ENCODE peak calls at places on chromosome 12, in ten cellular contexts. R is upper lobe of right lung, B is bronchial epithelial cell, Q is sigmoid colon, Z is transverse colon, I is left ventricle myocardium inferior, D is GM23338, J is astrocyte, M is uterus, F is cardiac muscle cell. H is an unnamed sample. For H3K27me3, the result is how much of the 10 kb centered on the place peaks cover.

GRCh38 chr12:4302881-4303280 is 18.1 kb upstream of the TIGAR start:
- DNase-seq in F (no peak), D (no peak), B (no peak), Z (no peak), I (no peak), R (no peak), Q (no peak), J (no peak), M (no peak), H (no peak)

GRCh38 chr12:109525279-109525585 is 47.8 kb downstream of the UBE3B start:
- DNase-seq in J (no peak), Q (no peak), R (no peak), B (no peak), D (no peak), F (no peak), M (no peak), Z (no peak), I (no peak), H (no peak)

GRCh38 chr12:24948816-24949722 is at the start of gene BCAT1:
- DNase-seq in D (peak), M (peak), R (peak), I (peak), F (peak), Z (peak), B (no peak), Q (peak), J (peak), H (no peak)

GRCh38 chr12:60052483-60052882 is 456.7 kb downstream of the SLC16A7 start:
- DNase-seq in D (no peak), J (peak), Z (no peak), I (no peak), B (peak), R (no peak), Q (no peak), M (no peak), F (no peak), H (no peak)

GRCh38 chr12:99110866-99111265 is 465.8 kb downstream of the APAF1 start:
- DNase-seq in B (no peak), Z (no peak), D (no peak), I (no peak), R (no peak), F (no peak), M (no peak), J (no peak), Q (no peak), H (no peak)

GRCh38 chr12:50733720-50734119 is 30.2 kb upstream of the ATF1 start:
- DNase-seq in I (no peak), F (no peak), Q (no peak), B (no peak), Z (no peak), M (no peak), R (no peak), J (no peak), D (no peak), H (no peak)

GRCh38 chr12:117343296-117343695 is 18.1 kb downstream of the NOS1 start:
- DNase-seq in D (no peak), Q (no peak), M (no peak), F (no peak), Z (no peak), J (no peak), B (no peak), I (no peak), R (no peak), H (no peak)

GRCh38 chr12:100101000-100101399 is 41.7 kb downstream of the BLTP3B start:
- DNase-seq in Z (no peak), D (no peak), F (no peak), B (peak), Q (no peak), I (no peak), J (no peak), R (no peak), M (no peak), H (no peak)

GRCh38 chr12:19959353-19959752 is 409.0 kb upstream of the PDE3A start:
- DNase-seq in Z (no peak), I (no peak), D (no peak), R (no peak), Q (no peak), B (no peak), M (no peak), J (no peak), F (no peak), H (no peak)

GRCh38 chr12:106976013-106976658 is 10.8 kb downstream of the MTERF2 start:
- DNase-seq in D (no peak), F (peak), Q (no peak), B (peak), R (no peak), M (no peak), Z (no peak), I (no peak), J (peak), H (no peak)

GRCh38 chr12:106358410-106359241 is 1.1 kb downstream of the POLR3B start:
- DNase-seq in Z (peak), Q (no peak), J (peak), D (no peak), F (peak), B (peak), R (peak), M (no peak), I (no peak), H (no peak)

GRCh38 chr12:45464699-45465098 is 248.8 kb downstream of the ANO6 start:
- DNase-seq in Z (no peak), B (no peak), F (peak), J (no peak), I (no peak), D (peak), R (no peak), M (no peak), Q (no peak), H (no peak)

GRCh38 chr12:8676651-8677050 is 14.0 kb upstream of the MFAP5 start:
- DNase-seq in F (no peak), I (no peak), J (no peak), B (peak), Q (no peak), D (no peak), M (no peak), R (no peak), Z (no peak), H (no peak)

GRCh38 chr12:46547421-46548340 is 175.1 kb upstream of the SLC38A2 start:
- DNase-seq in I (no peak), J (no peak), F (no peak), Q (no peak), B (peak), D (no peak), R (no peak), M (no peak), Z (no peak), H (no peak)

DNA sequence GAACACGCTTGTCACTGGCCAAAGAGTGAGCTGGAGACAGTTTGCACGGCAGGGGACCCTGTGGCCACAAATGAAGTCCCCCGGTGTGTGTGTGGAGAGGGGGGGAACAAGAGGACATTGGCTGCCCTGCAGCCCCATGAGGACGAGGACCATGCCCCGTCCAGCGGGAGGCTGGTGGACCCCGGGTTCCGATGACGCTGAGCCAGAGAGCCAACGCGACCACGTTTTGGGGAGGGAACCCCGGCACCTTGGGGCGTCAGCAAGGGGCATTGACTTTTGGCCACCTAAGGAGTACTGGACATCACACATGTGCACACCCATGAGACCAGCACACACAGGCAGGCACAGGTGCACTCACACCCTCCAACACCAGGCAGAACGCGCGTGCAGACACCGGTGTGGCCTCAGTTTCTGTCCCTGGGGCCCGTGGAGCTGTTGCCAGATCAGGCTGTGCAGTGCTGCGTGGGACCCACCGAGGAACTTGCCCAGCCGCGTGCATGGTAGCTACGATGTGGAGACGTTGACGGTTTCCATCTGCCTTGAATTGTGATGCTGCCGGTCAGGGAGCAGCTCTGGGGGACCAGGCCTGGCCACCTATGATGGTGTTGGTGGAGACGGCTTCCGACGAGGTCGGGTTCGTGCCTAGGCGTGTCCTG is 26.5 kb downstream of the NOC4L start:
- DNase-seq in I (peak), F (no peak), Q (no peak), R (peak), D (no peak), B (no peak), Z (no peak), M (no peak), J (no peak), H (no peak)
- H3K27me3 ChIP-seq in I (half or more), F (under half), Q (half or more), R (half or more), D (under half), B (under half), Z (under half), M (under half), J (under half), H (under half)

GRCh38 chr12:38543151-38543550 is 226.6 kb downstream of the ALG10B start:
- DNase-seq in I (no peak), R (peak), Z (no peak), F (no peak), B (peak), D (peak), Q (no peak), J (no peak), M (no peak), H (no peak)

GRCh38 chr12:38541849-38542248 is 225.3 kb downstream of the ALG10B start:
- DNase-seq in B (no peak), J (no peak), I (no peak), Q (no peak), M (no peak), Z (no peak), F (no peak), D (no peak), R (no peak), H (no peak)

GRCh38 chr12:38540156-38540555 is 223.6 kb downstream of the ALG10B start:
- DNase-seq in B (no peak), M (no peak), J (no peak), D (no peak), Z (no peak), I (no peak), R (no peak), F (no peak), Q (no peak), H (no peak)

GRCh38 chr12:38547586-38547985 is 231.0 kb downstream of the ALG10B start:
- DNase-seq in F (no peak), B (peak), I (no peak), D (no peak), Z (no peak), Q (no peak), R (no peak), J (no peak), M (no peak), H (no peak)

GRCh38 chr12:38544357-38545066 is 227.9 kb downstream of the ALG10B start:
- DNase-seq in I (no peak), D (peak), J (no peak), F (no peak), Z (no peak), R (no peak), B (no peak), M (no peak), Q (no peak), H (no peak)
- TF ChIP-seq CTCF in I (no peak), D (peak), J (no peak), F (no peak), Z (no peak), R (no peak), B (peak), M (no peak), Q (no peak), H (no peak)

DNA sequence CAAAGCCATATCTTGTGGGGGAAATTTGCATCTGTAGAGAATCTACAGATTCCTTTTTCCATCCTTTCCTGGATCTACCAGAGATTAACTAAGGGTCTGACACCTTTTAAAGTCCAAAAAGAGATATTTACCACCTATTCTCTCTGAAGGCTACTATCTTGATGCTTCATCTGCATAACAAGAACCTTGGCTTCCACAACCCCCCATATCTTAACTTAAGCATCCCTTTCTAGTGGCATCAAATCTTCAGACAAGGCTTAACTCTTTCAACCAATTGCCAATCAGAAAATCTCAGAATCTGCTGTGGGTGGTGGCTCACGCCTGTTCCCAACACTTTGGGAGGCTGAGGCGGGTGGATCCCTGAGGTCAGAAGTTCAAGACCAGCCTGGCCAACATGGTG is 74.3 kb upstream of the FICD start:
- DNase-seq in F (no peak), R (no peak), I (no peak), D (peak), J (no peak), Z (no peak), B (no peak), Q (no peak), M (no peak), H (no peak)
- H3K27me3 ChIP-seq in F (under half), R (under half), I (under half), D (under half), J (under half), Z (under half), B (under half), Q (under half), M (under half), H (under half)

DNA sequence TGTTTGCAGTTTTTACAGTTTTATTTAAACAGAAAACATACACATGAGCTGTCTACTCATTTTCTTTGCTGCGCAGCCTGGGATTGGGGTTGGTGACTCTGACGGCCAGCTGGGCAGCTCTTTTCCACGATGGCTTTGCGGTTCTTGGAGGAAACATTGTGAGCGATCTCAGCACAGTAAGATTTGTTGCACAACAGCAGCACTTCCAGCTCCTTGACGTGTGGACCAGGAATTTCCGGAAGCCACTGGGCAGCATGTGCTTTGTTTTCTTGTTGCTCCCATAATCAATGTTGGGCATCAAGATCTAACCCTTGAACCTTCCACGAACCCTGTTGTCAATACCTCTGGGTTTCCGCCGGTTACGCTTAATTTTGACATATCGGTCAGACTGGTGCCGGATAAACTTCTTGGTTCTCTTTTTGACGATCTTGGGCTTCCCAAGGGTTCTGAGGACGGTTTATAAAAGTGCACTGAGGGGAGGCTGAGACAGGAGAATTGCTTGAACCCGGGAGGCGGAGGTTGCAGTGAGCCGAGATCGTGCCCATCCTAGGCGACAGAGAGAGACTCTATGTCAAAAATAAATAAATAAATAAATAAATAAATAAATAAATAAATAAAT is 21.8 kb downstream of the FKBP11 start:
- DNase-seq in Z (no peak), F (peak), M (no peak), I (no peak), B (no peak), J (no peak), Q (no peak), D (no peak), R (peak), H (no peak)
- TF ChIP-seq CTCF in Z (no peak), F (no peak), M (no peak), I (no peak), B (no peak), J (no peak), Q (no peak), D (no peak), R (no peak), H (no peak)

GRCh38 chr12:132428872-132429121 is 61.2 kb upstream of the FBRSL1 start:
- DNase-seq in I (no peak), M (no peak), B (peak), F (no peak), Q (no peak), D (no peak), R (no peak), Z (no peak), J (no peak), H (no peak)

GRCh38 chr12:132426349-132427176 is 63.4 kb upstream of the FBRSL1 start:
- DNase-seq in M (no peak), J (no peak), Z (no peak), I (no peak), Q (no peak), R (no peak), D (no peak), F (no peak), B (no peak), H (no peak)

GRCh38 chr12:132427177-132427725 is 62.7 kb upstream of the FBRSL1 start:
- DNase-seq in B (no peak), J (no peak), M (no peak), R (no peak), Q (no peak), F (no peak), Z (no peak), I (no peak), D (no peak), H (no peak)

GRCh38 chr12:132429122-132429931 is 60.6 kb upstream of the FBRSL1 start:
- DNase-seq in D (peak), I (no peak), M (no peak), J (no peak), B (no peak), Z (no peak), R (no peak), Q (no peak), F (peak), H (no peak)

GRCh38 chr12:132427999-132428871 is 61.7 kb upstream of the FBRSL1 start:
- DNase-seq in F (no peak), I (no peak), M (no peak), Z (no peak), R (no peak), Q (no peak), B (no peak), D (no peak), J (no peak), H (no peak)
- H3K27me3 ChIP-seq in F (half or more), I (half or more), M (under half), Z (under half), R (under half), Q (half or more), B (under half), D (half or more), J (under half), H (under half)

DNA sequence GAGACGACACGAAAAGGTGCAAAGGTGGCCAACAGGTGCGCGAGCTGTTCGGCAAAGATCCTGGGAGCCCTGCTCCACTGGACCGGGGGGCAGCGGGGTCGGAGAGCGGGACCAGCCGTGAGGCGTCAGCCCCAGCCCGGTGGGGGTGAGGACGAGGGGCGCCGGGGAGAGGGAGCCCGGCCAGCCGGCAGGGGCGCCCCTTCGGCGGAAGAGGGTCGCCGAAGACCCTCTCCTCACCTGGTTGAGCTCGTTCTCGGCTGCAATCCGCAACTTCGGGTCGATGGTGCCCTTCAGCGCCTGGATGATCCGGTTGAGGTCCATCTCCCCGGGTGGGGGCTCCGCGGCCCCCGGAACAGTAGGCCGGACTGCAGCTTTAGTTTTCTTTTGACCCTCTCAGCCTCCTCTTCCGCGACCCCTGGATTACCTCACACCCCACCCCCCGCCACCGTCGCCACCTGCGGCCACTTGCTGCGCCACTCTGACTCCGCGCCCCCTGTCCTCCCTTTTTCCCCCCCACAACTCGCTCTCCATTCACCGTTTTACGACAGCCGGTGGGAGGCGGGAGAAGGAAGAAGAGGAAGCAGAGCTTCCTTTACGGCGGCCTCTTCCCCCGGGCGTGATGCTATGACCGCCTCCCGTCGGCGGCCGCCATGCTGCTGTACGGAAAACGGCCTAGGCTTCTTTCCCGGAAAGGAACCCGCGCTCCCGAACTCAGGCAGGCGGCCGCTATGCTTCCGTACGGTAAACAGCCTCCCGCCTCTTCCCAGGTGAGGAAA is at the start of gene IPO8:
- DNase-seq in D (peak), J (peak), M (peak), R (peak), F (peak), B (peak), Z (peak), Q (peak), I (peak), H (peak)
- TF ChIP-seq CTCF in D (no peak), J (no peak), M (peak), R (peak), F (peak), B (peak), Z (peak), Q (no peak), I (peak), H (peak)

DNA sequence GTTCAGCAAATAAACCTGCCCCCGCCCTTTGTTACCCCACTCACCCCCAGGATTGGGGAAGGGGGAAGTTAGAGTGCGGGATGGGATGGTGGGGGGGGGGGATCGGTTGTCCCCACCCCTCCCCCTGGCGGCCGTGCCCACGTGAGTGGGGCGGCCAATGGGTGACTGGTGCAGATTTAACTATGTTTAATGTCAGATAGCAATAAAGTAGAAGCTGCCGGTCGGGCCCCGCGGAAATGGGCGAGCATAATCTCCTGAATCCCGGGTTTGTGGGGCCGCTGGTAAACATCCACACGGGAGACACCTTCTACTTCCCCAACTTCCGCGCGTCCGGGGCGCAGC is at the start of gene HOXC12:
- DNase-seq in I (no peak), J (no peak), Q (no peak), M (no peak), R (no peak), Z (no peak), D (peak), F (no peak), B (no peak), H (no peak)
- H3K27me3 ChIP-seq in I (half or more), J (half or more), Q (half or more), M (half or more), R (half or more), Z (half or more), D (half or more), F (half or more), B (half or more), H (half or more)

GRCh38 chr12:90987520-90987919 is 17.3 kb downstream of the EPYC start:
- DNase-seq in R (no peak), I (no peak), M (no peak), Q (no peak), Z (no peak), F (no peak), J (no peak), B (no peak), D (no peak), H (no peak)

GRCh38 chr12:90979936-90980335 is 24.8 kb downstream of the EPYC start:
- DNase-seq in F (peak), J (no peak), B (no peak), D (no peak), R (no peak), M (no peak), I (no peak), Q (no peak), Z (no peak), H (no peak)

GRCh38 chr12:90979019-90979418 is 24.0 kb upstream of the CCER1 start:
- DNase-seq in M (no peak), R (no peak), Z (no peak), F (no peak), B (no peak), Q (no peak), J (no peak), D (no peak), I (no peak), H (no peak)

GRCh38 chr12:90987101-90987500 is 17.7 kb downstream of the EPYC start:
- DNase-seq in J (peak), F (peak), B (no peak), I (no peak), R (no peak), Z (no peak), D (no peak), M (no peak), Q (no peak), H (no peak)

DNA sequence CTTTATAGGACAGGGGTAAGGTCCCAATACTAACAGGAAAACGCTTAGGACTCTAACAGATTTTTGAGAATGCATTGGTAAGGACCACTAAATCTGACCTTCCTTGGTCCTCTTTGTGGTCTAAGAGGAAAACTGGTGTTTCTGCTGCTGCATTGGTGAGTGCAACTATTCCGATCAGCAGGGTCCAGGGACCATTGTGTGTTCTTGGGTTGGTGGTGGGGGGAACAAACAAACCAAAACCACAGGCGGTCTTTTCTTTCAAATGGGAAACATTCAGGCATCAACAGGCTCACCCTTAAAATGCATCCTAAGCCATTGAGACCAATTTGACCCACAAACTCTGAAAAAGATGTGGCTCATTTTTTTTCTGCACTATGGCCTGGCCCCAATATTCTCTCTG is 20.7 kb downstream of the EPYC start:
- DNase-seq in Z (no peak), Q (no peak), D (peak), B (no peak), F (no peak), I (no peak), R (no peak), J (no peak), M (no peak), H (no peak)
- TF ChIP-seq CTCF in Z (no peak), Q (no peak), D (no peak), B (no peak), F (no peak), I (no peak), R (no peak), J (no peak), M (no peak), H (no peak)